ENCODE peak calls at places on chromosomes 11 and 22, in six cellular contexts. B, S, M, D, C and H are unnamed samples.

GRCh38 chr11:76806131-76806530 is 23.0 kb downstream of the TSKU start:
- DNase-seq in B (no peak), S (no peak), M (no peak), D (no peak), C (no peak), H (no peak)

GRCh38 chr11:30774451-30774850 is 188.3 kb upstream of the MPPED2 start:
- DNase-seq in B (no peak), S (no peak), M (no peak), D (no peak), C (no peak), H (no peak)

GRCh38 chr11:96925862-96926261 is 536.0 kb downstream of the JRKL start:
- DNase-seq in B (no peak), S (no peak), M (no peak), D (no peak), C (no peak), H (no peak)

GRCh38 chr11:20156876-20157613 is 3.2 kb downstream of the DBX1 start:
- DNase-seq in B (no peak), S (no peak), M (no peak), D (no peak), C (no peak), H (no peak)

GRCh38 chr11:65416341-65417185 is 6.0 kb upstream of the NEAT1 start:
- DNase-seq in B (peak; percentile 77), S (peak; percentile 68), M (peak; percentile 92), D (no peak), C (peak; percentile 95), H (peak; percentile 90)

GRCh38 chr11:112213753-112214152 is 12.5 kb upstream of the PTS start:
- DNase-seq in B (peak; percentile 72), S (no peak), M (no peak), D (no peak), C (no peak), H (no peak)

GRCh38 chr11:67372232-67372992 is 986 bp downstream of the CLCF1 start:
- DNase-seq in B (no peak), S (no peak), M (peak; percentile 78), D (no peak), C (peak; percentile 81), H (peak; percentile 54)

GRCh38 chr22:40326905-40327735 is 19.2 kb upstream of the ADSL start:
- DNase-seq in B (no peak), S (no peak), M (no peak), D (no peak), C (no peak), H (no peak)

GRCh38 chr11:54558407-54558806 is 45.4 kb downstream of the OR4C46 start:
- DNase-seq in B (no peak), S (no peak), M (no peak), D (no peak), C (no peak), H (no peak)

GRCh38 chr11:79458712-79459111 is 17.9 kb upstream of the TENM4 start:
- DNase-seq in B (no peak), S (no peak), M (no peak), D (no peak), C (no peak), H (no peak)

GRCh38 chr11:84261707-84262106 is 975.5 kb upstream of the CCDC90B start:
- DNase-seq in B (no peak), S (peak; percentile 13), M (no peak), D (no peak), C (peak; percentile 3), H (no peak)

GRCh38 chr11:92225206-92225562 is 566 bp downstream of the FAT3 start:
- DNase-seq in B (no peak), S (no peak), M (no peak), D (no peak), C (no peak), H (no peak)

GRCh38 chr22:28269277-28269676 is 350.2 kb upstream of the PITPNB start:
- DNase-seq in B (no peak), S (no peak), M (no peak), D (no peak), C (no peak), H (no peak)

GRCh38 chr11:64569300-64569970 is 21.6 kb upstream of the SLC22A12 start:
- DNase-seq in B (no peak), S (no peak), M (no peak), D (no peak), C (peak; percentile 58), H (no peak)

GRCh38 chr11:4140067-4140636 is 45.6 kb downstream of the RRM1 start:
- DNase-seq in B (no peak), S (no peak), M (no peak), D (no peak), C (no peak), H (no peak)

GRCh38 chr11:4134844-4135243 is 40.2 kb downstream of the RRM1 start:
- DNase-seq in B (peak; percentile 51), S (no peak), M (no peak), D (no peak), C (no peak), H (no peak)
- TF ChIP-seq GABPA in B (no peak), S (no peak), M (no peak), D (no peak), C (no peak), H (no peak)

GRCh38 chr11:119483881-119484371 is 61.0 kb upstream of the THY1 start:
- DNase-seq in B (no peak), S (no peak), M (no peak), D (no peak), C (no peak), H (no peak)

GRCh38 chr11:119481667-119482400 is 58.9 kb upstream of the THY1 start:
- DNase-seq in B (no peak), S (no peak), M (no peak), D (no peak), C (no peak), H (no peak)

GRCh38 chr11:119484741-119485605 is 62.0 kb upstream of the THY1 start:
- DNase-seq in B (no peak), S (no peak), M (no peak), D (no peak), C (no peak), H (no peak)

GRCh38 chr11:119482561-119483001 is 59.6 kb upstream of the THY1 start:
- DNase-seq in B (no peak), S (no peak), M (no peak), D (no peak), C (no peak), H (no peak)

DNA sequence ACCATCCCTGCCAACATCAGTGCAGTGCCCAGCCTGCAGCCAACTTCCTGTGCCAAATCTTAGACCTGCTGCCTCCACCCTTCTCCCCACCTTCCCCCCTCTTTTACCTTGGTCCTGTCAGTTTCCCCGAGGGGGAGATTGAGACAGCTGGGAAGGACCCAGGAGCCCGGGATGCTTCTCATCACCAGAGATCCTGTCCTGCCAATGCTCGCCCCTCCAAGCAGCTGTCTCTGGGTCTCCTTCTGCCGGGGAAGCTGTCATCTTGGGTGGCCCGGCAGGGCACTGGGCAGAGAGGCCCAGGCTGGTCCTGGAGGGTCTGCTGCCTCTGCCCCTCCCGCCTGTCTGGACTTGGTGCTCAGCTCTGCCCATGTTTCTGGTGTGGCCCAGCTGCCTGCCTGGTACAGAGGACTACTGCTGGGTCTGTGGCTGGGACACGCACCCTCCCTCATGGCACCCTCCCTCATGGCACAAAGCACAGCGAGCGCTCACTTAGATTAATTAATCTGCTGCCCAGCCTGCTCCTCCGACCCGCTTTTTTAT is 60.4 kb upstream of the THY1 start:
- DNase-seq in B (no peak), S (no peak), M (no peak), D (no peak), C (no peak), H (no peak)
- TF ChIP-seq GABPA in B (no peak), S (no peak), M (no peak), D (no peak), C (no peak), H (no peak)

DNA sequence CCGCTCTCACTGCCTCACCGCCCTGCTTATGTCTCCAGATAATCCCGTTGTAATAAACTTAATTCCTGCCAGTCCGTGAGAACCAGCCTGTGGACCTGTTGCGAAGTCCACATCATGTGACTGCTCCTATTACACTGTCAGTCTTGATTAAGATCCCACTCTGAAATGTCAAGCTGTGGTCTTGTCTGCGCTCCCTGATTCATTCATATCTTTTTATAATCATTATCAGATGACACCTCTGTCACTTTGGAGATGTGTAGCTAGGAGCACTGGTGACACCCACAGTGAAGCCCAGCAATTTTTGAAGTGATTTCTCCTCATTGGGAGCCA is 377.3 kb downstream of the TBC1D22A start:
- DNase-seq in B (no peak), S (no peak), M (no peak), D (no peak), C (no peak), H (no peak)
- TF ChIP-seq GABPA in B (no peak), S (no peak), M (no peak), D (no peak), C (no peak), H (no peak)

GRCh38 chr11:115916596-115916995 is 412.4 kb upstream of the CADM1 start:
- DNase-seq in B (no peak), S (no peak), M (no peak), D (no peak), C (no peak), H (no peak)
- TF ChIP-seq GABPA in B (no peak), S (no peak), M (no peak), D (no peak), C (no peak), H (no peak)

GRCh38 chr11:10327254-10327653 is 22.4 kb downstream of the ADM start:
- DNase-seq in B (no peak), S (no peak), M (no peak), D (no peak), C (no peak), H (no peak)

GRCh38 chr11:10324474-10324873 is 19.6 kb downstream of the ADM start:
- DNase-seq in B (no peak), S (no peak), M (no peak), D (no peak), C (no peak), H (no peak)

GRCh38 chr11:10323793-10324170 is 18.9 kb downstream of the ADM start:
- DNase-seq in B (no peak), S (no peak), M (no peak), D (no peak), C (no peak), H (no peak)

GRCh38 chr11:10326080-10326964 is 21.4 kb downstream of the ADM start:
- DNase-seq in B (peak; percentile 98), S (no peak), M (no peak), D (no peak), C (no peak), H (no peak)

DNA sequence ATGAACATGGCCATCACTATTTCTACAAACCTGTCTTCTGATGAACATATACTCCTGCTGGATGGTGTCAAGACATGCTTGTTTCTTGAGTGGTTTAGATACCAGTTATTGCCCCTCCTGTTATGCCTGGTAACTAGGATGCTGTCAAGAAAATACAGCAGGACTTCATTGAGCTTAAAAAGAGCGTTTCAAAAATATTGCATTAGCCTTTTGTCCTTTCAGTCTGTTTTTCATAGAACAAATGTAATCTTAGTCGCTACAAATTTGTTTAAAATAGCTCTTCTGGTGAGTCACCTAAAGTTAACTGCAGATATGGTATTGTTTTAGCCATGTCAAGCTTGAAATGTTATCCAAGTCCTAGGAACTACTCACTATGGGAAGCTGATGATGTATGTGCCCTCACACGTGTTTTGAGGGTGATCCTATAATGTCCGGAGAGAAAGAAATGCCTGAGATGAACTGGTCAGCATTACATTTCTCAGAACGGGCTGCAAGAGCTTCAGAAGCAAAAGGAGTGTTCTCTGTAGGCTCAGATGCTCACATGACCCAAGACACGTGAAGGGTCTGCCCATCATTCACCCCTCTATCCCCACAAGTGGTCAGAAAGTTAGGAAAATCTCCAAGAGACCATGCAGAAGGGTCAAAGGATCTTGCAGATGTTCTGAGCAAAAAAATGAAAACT is 20.7 kb downstream of the ADM start:
- DNase-seq in B (no peak), S (no peak), M (no peak), D (no peak), C (no peak), H (no peak)
- TF ChIP-seq GABPA in B (no peak), S (no peak), M (no peak), D (no peak), C (no peak), H (no peak)

GRCh38 chr11:115201121-115201792 is 303.0 kb downstream of the CADM1 start:
- DNase-seq in B (no peak), S (no peak), M (no peak), D (no peak), C (peak; percentile 37), H (no peak)
- TF ChIP-seq GABPA in B (no peak), S (no peak), M (no peak), D (no peak), C (no peak), H (no peak)